ENCODE peak calls at places on chromosomes 2 and 18, in five cellular contexts. H, C, Y, N and I are unnamed samples.

GRCh38 chr2:230680463-230681195 is 32.0 kb upstream of the CAB39 start:
- DNase-seq in H (no peak), C (no peak), Y (no peak), N (no peak), I (no peak)

GRCh38 chr2:96547751-96548161 is 11.2 kb downstream of the ARID5A start:
- DNase-seq in H (peak; percentile 32), C (no peak), Y (peak; percentile 10), N (no peak), I (no peak)

GRCh38 chr2:170554278-170554955 is 160.7 kb upstream of the SP5 start:
- DNase-seq in H (peak; percentile 71), C (no peak), Y (no peak), N (peak; percentile 66), I (no peak)

GRCh38 chr18:12803069-12803936 is 80.7 kb downstream of the PTPN2 start:
- DNase-seq in H (no peak), C (no peak), Y (no peak), N (no peak), I (no peak)

GRCh38 chr2:28506112-28506511 is 10.3 kb downstream of the PLB1 start:
- DNase-seq in H (no peak), C (no peak), Y (no peak), N (no peak), I (no peak)

GRCh38 chr2:237315170-237315880 is 98.6 kb downstream of the COL6A3 start:
- DNase-seq in H (peak; percentile 99), C (no peak), Y (no peak), N (peak; percentile 91), I (peak; percentile 80)

GRCh38 chr2:9666306-9666705 is 35.5 kb upstream of the YWHAQ start:
- DNase-seq in H (no peak), C (no peak), Y (no peak), N (no peak), I (no peak)

GRCh38 chr2:95292623-95293260 is 4.4 kb upstream of the KCNIP3 start:
- DNase-seq in H (no peak), C (no peak), Y (no peak), N (no peak), I (no peak)

GRCh38 chr2:63926800-63927199 is 85.1 kb downstream of the UGP2 start:
- DNase-seq in H (no peak), C (no peak), Y (no peak), N (no peak), I (no peak)

GRCh38 chr2:47060652-47061170 is 94.4 kb downstream of the STPG4 start:
- DNase-seq in H (no peak), C (no peak), Y (no peak), N (no peak), I (no peak)

GRCh38 chr2:96526101-96526591 is 10.4 kb upstream of the ARID5A start:
- DNase-seq in H (peak; percentile 48), C (no peak), Y (no peak), N (no peak), I (no peak)

GRCh38 chr2:232568161-232568560 is 17.7 kb downstream of the EIF4E2 start:
- DNase-seq in H (no peak), C (peak; percentile 21), Y (no peak), N (no peak), I (no peak)

GRCh38 chr18:23852236-23853045 is 162.1 kb upstream of the TTC39C start:
- DNase-seq in H (no peak), C (no peak), Y (no peak), N (no peak), I (no peak)

GRCh38 chr18:71304856-71305255 is 1016.0 kb downstream of the SOCS6 start:
- DNase-seq in H (no peak), C (no peak), Y (no peak), N (no peak), I (no peak)

GRCh38 chr2:66803651-66804050 is 368.7 kb downstream of the MEIS1 start:
- DNase-seq in H (no peak), C (no peak), Y (no peak), N (no peak), I (no peak)

GRCh38 chr2:241702155-241702404 is 241 bp downstream of the ING5 start:
- DNase-seq in H (no peak), C (peak; percentile 89), Y (no peak), N (no peak), I (no peak)

GRCh38 chr2:222042666-222043065 is 256.1 kb downstream of the PAX3 start:
- DNase-seq in H (no peak), C (no peak), Y (no peak), N (no peak), I (no peak)

GRCh38 chr2:221715783-221716386 is 143.8 kb upstream of the EPHA4 start:
- DNase-seq in H (no peak), C (no peak), Y (no peak), N (no peak), I (no peak)

GRCh38 chr2:106863387-106863786 is 22.6 kb downstream of the ST6GAL2 start:
- DNase-seq in H (no peak), C (peak; percentile 38), Y (no peak), N (no peak), I (no peak)

GRCh38 chr2:162118166-162119031 is 33.6 kb downstream of the GCG start:
- DNase-seq in H (peak; percentile 69), C (no peak), Y (no peak), N (no peak), I (no peak)

GRCh38 chr2:195490304-195490703 is 166.7 kb upstream of the SLC39A10 start:
- DNase-seq in H (no peak), C (no peak), Y (no peak), N (no peak), I (no peak)

GRCh38 chr2:42216712-42217111 is 47.6 kb downstream of the EML4 start:
- DNase-seq in H (no peak), C (peak; percentile 67), Y (no peak), N (no peak), I (no peak)

GRCh38 chr18:50738103-50738757 is 81.6 kb downstream of the MRO start:
- DNase-seq in H (no peak), C (no peak), Y (no peak), N (no peak), I (no peak)

GRCh38 chr2:85133751-85134254 is 611 bp downstream of the TCF7L1 start:
- DNase-seq in H (peak; percentile 75), C (peak; percentile 71), Y (peak; percentile 79), N (peak; percentile 56), I (peak; percentile 57)

GRCh38 chr2:105875241-105875640 is 130.5 kb downstream of the NCK2 start:
- DNase-seq in H (no peak), C (no peak), Y (no peak), N (no peak), I (no peak)

GRCh38 chr2:26316041-26316440 is 29.9 kb upstream of the SELENOI start:
- DNase-seq in H (no peak), C (peak; percentile 64), Y (no peak), N (no peak), I (no peak)

GRCh38 chr2:238926761-238927611 is 79.1 kb downstream of the TWIST2 start:
- DNase-seq in H (peak; percentile 60), C (no peak), Y (peak; percentile 58), N (peak; percentile 12), I (no peak)

GRCh38 chr18:3460823-3461398 is 10.9 kb downstream of the TGIF1 start:
- DNase-seq in H (no peak), C (no peak), Y (no peak), N (no peak), I (no peak)

GRCh38 chr2:289362-290089 is 1.6 kb upstream of the ALKAL2 start:
- DNase-seq in H (no peak), C (peak; percentile 25), Y (no peak), N (peak; percentile 57), I (no peak)

GRCh38 chr2:27713201-27713600 is 49.5 kb downstream of the SLC4A1AP start:
- DNase-seq in H (no peak), C (no peak), Y (no peak), N (no peak), I (no peak)

GRCh38 chr2:127054996-127055785 is 51.8 kb downstream of the BIN1 start:
- DNase-seq in H (no peak), C (no peak), Y (peak; percentile 76), N (no peak), I (no peak)

GRCh38 chr18:36321636-36322407 is 24.3 kb downstream of the FHOD3 start:
- DNase-seq in H (no peak), C (peak; percentile 26), Y (no peak), N (no peak), I (no peak)

DNA sequence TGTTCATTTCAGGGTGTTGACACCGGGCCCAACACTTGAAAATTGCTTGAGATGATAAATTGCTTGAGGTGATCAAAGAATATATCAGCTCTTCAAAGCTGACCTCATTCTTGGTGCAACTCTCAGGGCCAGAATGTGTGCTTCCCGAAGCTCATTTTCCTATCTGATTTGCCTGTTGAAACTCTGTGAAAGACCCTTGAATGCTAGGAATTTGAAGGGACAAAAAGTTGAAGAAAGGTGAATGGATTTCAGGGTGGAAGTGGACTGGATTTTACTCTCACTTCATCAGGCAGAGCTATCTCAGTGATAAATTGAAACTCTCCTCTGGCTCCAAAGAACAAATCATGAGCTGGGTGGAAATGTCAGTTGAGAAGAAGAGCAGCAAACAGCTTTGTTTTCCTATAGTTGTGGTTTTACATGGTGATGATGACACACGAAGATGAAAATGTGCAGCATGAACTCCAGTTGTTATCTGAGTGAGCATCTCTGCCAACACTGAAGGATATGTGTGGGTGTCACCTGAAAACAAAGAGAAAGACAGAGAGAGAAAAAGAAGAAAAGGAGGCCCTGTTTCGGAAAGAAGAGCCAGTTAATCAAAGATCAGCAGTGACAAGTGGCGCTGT is 34.4 kb downstream of the CD28 start:
- DNase-seq in H (no peak), C (no peak), Y (no peak), N (no peak), I (no peak)
- H3K4me1 ChIP-seq in H (no peaks in the 10 kb centered on the region), C (peaks cover 6% of the 10 kb centered on the region), Y (no peaks in the 10 kb centered on the region), N (no peaks in the 10 kb centered on the region), I (no peaks in the 10 kb centered on the region)

GRCh38 chr2:1969701-1970015 is 225.3 kb upstream of the PXDN start:
- DNase-seq in H (no peak), C (no peak), Y (no peak), N (no peak), I (no peak)
- H3K4me1 ChIP-seq in H (peaks cover 8% of the 10 kb centered on the region), C (peaks cover 11% of the 10 kb centered on the region), Y (no peaks in the 10 kb centered on the region), N (no peaks in the 10 kb centered on the region), I (no peaks in the 10 kb centered on the region)

GRCh38 chr2:177056540-177056939 is 156.1 kb upstream of the HNRNPA3 start:
- DNase-seq in H (peak; percentile 73), C (peak; percentile 5), Y (no peak), N (peak; percentile 34), I (no peak)
- H3K4me1 ChIP-seq in H (peaks cover 66% of the 10 kb centered on the region), C (no peaks in the 10 kb centered on the region), Y (no peaks in the 10 kb centered on the region), N (no peaks in the 10 kb centered on the region), I (no peaks in the 10 kb centered on the region)

GRCh38 chr2:240396623-240397541 is 38.6 kb upstream of the GPC1 start:
- DNase-seq in H (peak; percentile 52), C (no peak), Y (peak; percentile 65), N (peak; percentile 10), I (peak; percentile 26)

GRCh38 chr2:240393831-240394410 is 41.5 kb upstream of the GPC1 start:
- DNase-seq in H (peak; percentile 51), C (no peak), Y (peak; percentile 58), N (no peak), I (no peak)

GRCh38 chr2:240395896-240396622 is 39.4 kb upstream of the GPC1 start:
- DNase-seq in H (peak; percentile 60), C (no peak), Y (peak; percentile 62), N (no peak), I (no peak)

GRCh38 chr2:240394549-240394948 is 40.9 kb upstream of the GPC1 start:
- DNase-seq in H (peak; percentile 46), C (no peak), Y (no peak), N (no peak), I (no peak)

DNA sequence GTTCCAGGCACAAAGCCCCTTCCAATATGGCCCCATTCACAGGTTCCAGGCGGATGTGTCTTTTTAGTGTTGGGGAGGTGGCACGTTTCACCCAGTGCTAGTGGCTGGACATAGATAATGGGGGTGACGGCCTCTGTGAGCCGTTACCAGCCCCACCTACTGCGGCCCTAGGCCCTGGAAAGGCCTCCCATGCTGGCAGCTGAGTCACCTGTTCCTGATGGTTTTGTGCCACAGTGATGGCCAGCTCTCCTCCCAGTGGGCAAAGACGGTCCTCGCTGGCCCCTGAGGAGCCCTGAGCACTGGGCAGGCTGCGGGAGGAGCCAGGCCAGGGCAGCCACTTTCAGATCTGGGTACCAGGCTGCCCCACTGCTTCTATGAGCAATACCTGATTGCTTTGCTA is 40.0 kb upstream of the GPC1 start:
- DNase-seq in H (peak; percentile 17), C (no peak), Y (no peak), N (no peak), I (no peak)
- H3K4me1 ChIP-seq in H (no peaks in the 10 kb centered on the region), C (no peaks in the 10 kb centered on the region), Y (no peaks in the 10 kb centered on the region), N (no peaks in the 10 kb centered on the region), I (no peaks in the 10 kb centered on the region)